ENCODE peak calls at places on chromosomes 13 and 19, in four cellular contexts. T is activated CD4-positive, alpha-beta T cell treated with anti-CD3 and anti-CD28 coated beads, Interleukin-2, amount 50 U/mL, for 4 hours; L is pulmonary artery endothelial cell; G is stimulated activated CD4-positive, alpha-beta T cell treated with anti-CD3 and anti-CD28 coated beads, TNF-alpha, amount 100 ng/mL, for 48 hours. V is an unnamed sample.

GRCh38 chr19:42394751-42395150 is 4.7 kb upstream of the CNFN start:
- DNase-seq in T (no peak), L (no peak), G (no peak), V (no peak)

GRCh38 chr19:8607386-8607785 is 3.1 kb downstream of the ADAMTS10 start:
- DNase-seq in G (no peak), T (no peak), L (no peak), V (no peak)

GRCh38 chr13:23558675-23559536 is 11.3 kb upstream of the TNFRSF19 start:
- DNase-seq in G (no peak), L (peak), T (no peak), V (peak)

GRCh38 chr19:28148554-28148953 is 1064.4 kb downstream of the UQCRFS1 start:
- DNase-seq in L (no peak), G (no peak), T (no peak), V (no peak)

GRCh38 chr19:2976609-2977000 is 759 bp upstream of the TLE6 start:
- DNase-seq in T (no peak), G (no peak), L (no peak), V (no peak)

GRCh38 chr19:55440411-55441105 is 2.5 kb downstream of the SHISA7 start:
- DNase-seq in G (no peak), T (no peak), L (no peak), V (no peak)

GRCh38 chr13:22018297-22019210 is 347.7 kb downstream of the FGF9 start:
- DNase-seq in T (no peak), L (no peak), G (no peak), V (no peak)

GRCh38 chr13:26449063-26449848 is 108.2 kb upstream of the WASF3 start:
- DNase-seq in G (no peak), T (no peak), L (no peak), V (peak)

GRCh38 chr19:44576843-44577565 is 36.4 kb upstream of the IGSF23 start:
- DNase-seq in T (no peak), L (no peak), G (no peak), V (peak)

GRCh38 chr19:16405797-16406196 is 66.0 kb downstream of the EPS15L1 start:
- DNase-seq in T (no peak), L (no peak), G (no peak), V (no peak)

GRCh38 chr19:16207063-16207462 is 9.4 kb downstream of the AP1M1 start:
- DNase-seq in L (no peak), G (no peak), T (no peak), V (no peak)

GRCh38 chr19:5364674-5365073 is 24.1 kb upstream of the PTPRS start:
- DNase-seq in T (no peak), L (no peak), G (no peak), V (no peak)

GRCh38 chr19:30564551-30565011 is 192.4 kb downstream of the ZNF536 start:
- DNase-seq in L (no peak), G (no peak), T (no peak), V (no peak)

GRCh38 chr13:32581177-32581786 is 5.0 kb upstream of the PDS5B start:
- DNase-seq in L (no peak), G (no peak), T (no peak), V (no peak)

GRCh38 chr19:48458016-48458415 is 2.6 kb downstream of the KCNJ14 start:
- DNase-seq in G (no peak), T (no peak), L (no peak), V (no peak)

GRCh38 chr13:110444226-110444653 is 117.3 kb downstream of the RAB20 start:
- DNase-seq in T (no peak), G (no peak), L (no peak), V (peak)

GRCh38 chr19:32651729-32652140 is 23.2 kb downstream of the ANKRD27 start:
- DNase-seq in T (no peak), L (no peak), G (no peak), V (no peak)

GRCh38 chr13:111517641-111518010 is 197.2 kb downstream of the TEX29 start:
- DNase-seq in L (no peak), G (no peak), T (no peak), V (no peak)

GRCh38 chr19:39708594-39708993 is 4.3 kb downstream of the LGALS14 start:
- DNase-seq in G (no peak), T (no peak), L (no peak), V (no peak)

GRCh38 chr19:37095859-37096258 is 17.6 kb downstream of the ZNF420 start:
- DNase-seq in G (no peak), T (no peak), L (no peak), V (no peak)

GRCh38 chr19:11422163-11423068 is 3.3 kb upstream of the RGL3 start:
- DNase-seq in G (peak), L (no peak), T (peak), V (peak)

GRCh38 chr13:62375653-62376052 is 960.0 kb upstream of the PCDH20 start:
- DNase-seq in L (no peak), G (no peak), T (no peak), V (no peak)

GRCh38 chr13:42392706-42393572 is 121.0 kb downstream of the AKAP11 start:
- DNase-seq in G (peak), T (no peak), L (no peak), V (no peak)

GRCh38 chr13:110340812-110341444 is 33.8 kb downstream of the COL4A2 start:
- DNase-seq in G (peak), T (peak), L (no peak), V (peak)

GRCh38 chr13:71638728-71639127 is 228.3 kb downstream of the DACH1 start:
- DNase-seq in T (no peak), L (no peak), G (no peak), V (no peak)

GRCh38 chr19:19498255-19498991 is 16.9 kb downstream of the TSSK6 start:
- DNase-seq in L (no peak), T (no peak), G (no peak), V (no peak)

GRCh38 chr13:24851546-24851945 is 87.6 kb downstream of the RNF17 start:
- DNase-seq in L (no peak), G (no peak), T (no peak), V (peak)

GRCh38 chr13:73228546-73228945 is 169.7 kb downstream of the KLF5 start:
- DNase-seq in G (no peak), L (no peak), T (no peak), V (peak)

GRCh38 chr13:24050796-24051715 is 109.5 kb upstream of the SPATA13 start:
- DNase-seq in L (no peak), T (no peak), G (no peak), V (peak)

GRCh38 chr13:76860706-76861105 is 25.5 kb downstream of the KCTD12 start:
- DNase-seq in L (no peak), T (no peak), G (no peak), V (no peak)

GRCh38 chr13:76754414-76754813 is 131.8 kb downstream of the KCTD12 start:
- DNase-seq in G (no peak), L (peak), T (no peak), V (peak)

GRCh38 chr19:10286803-10287737 is at the start of gene ICAM4:
- DNase-seq in G (no peak), L (no peak), T (no peak), V (no peak)

GRCh38 chr19:49427855-49428546 is 2.8 kb downstream of the GFY start:
- DNase-seq in T (no peak), L (no peak), G (no peak), V (peak)

GRCh38 chr13:110281736-110282135 is 25.2 kb downstream of the COL4A1 start:
- DNase-seq in G (no peak), L (no peak), T (no peak), V (no peak)

GRCh38 chr13:30572859-30573275 is 44.9 kb upstream of the USPL1 start:
- DNase-seq in L (peak), T (no peak), G (no peak), V (peak)

GRCh38 chr19:18135712-18136584 is 17.0 kb upstream of the PIK3R2 start:
- DNase-seq in T (no peak), L (no peak), G (no peak), V (no peak)

GRCh38 chr19:47021536-47022139 is 2.0 kb downstream of the NPAS1 start:
- DNase-seq in L (no peak), T (no peak), G (no peak), V (no peak)

GRCh38 chr13:108288741-108289140 is 19.2 kb downstream of the TNFSF13B start:
- DNase-seq in L (no peak), T (no peak), G (no peak), V (no peak)

V was measured in mammary epithelial cell.